ENCODE peak calls at places on chromosomes 3 and 15, in six cellular contexts. One of them, this sample, is unnamed.

GRCh38 chr3:187987919-187988318 is 166.0 kb upstream of the LPP start:
- DNase-seq in substantia nigra: no peak
- DNase-seq in activated naive CD8-positive, alpha-beta T cell treated with anti-CD3 and anti-CD28 coated beads for 36 hours: no peak
- DNase-seq in H9: no peak
- DNase-seq in thoracic aorta: no peak
- DNase-seq in SK-N-SH: no peak
- DNase-seq in this sample: no peak

GRCh38 chr3:169342652-169343051 is 320.9 kb downstream of the MECOM start:
- DNase-seq in substantia nigra: peak; percentile 13
- DNase-seq in activated naive CD8-positive, alpha-beta T cell treated with anti-CD3 and anti-CD28 coated beads for 36 hours: no peak
- DNase-seq in H9: no peak
- DNase-seq in thoracic aorta: no peak
- DNase-seq in SK-N-SH: no peak
- DNase-seq in this sample: no peak

GRCh38 chr3:60703956-60704736 is 547.1 kb downstream of the FHIT start:
- DNase-seq in substantia nigra: no peak
- DNase-seq in activated naive CD8-positive, alpha-beta T cell treated with anti-CD3 and anti-CD28 coated beads for 36 hours: no peak
- DNase-seq in H9: no peak
- DNase-seq in thoracic aorta: no peak
- DNase-seq in SK-N-SH: no peak
- DNase-seq in this sample: no peak

GRCh38 chr3:52005571-52005986 is 9.9 kb upstream of the RPL29 start:
- DNase-seq in substantia nigra: peak; percentile 19
- DNase-seq in activated naive CD8-positive, alpha-beta T cell treated with anti-CD3 and anti-CD28 coated beads for 36 hours: no peak
- DNase-seq in H9: peak; percentile 84
- DNase-seq in thoracic aorta: no peak
- DNase-seq in SK-N-SH: peak; percentile 71
- DNase-seq in this sample: peak; percentile 64

GRCh38 chr3:125126323-125126722 is 70.5 kb upstream of the HEG1 start:
- DNase-seq in substantia nigra: no peak
- DNase-seq in activated naive CD8-positive, alpha-beta T cell treated with anti-CD3 and anti-CD28 coated beads for 36 hours: no peak
- DNase-seq in H9: no peak
- DNase-seq in thoracic aorta: no peak
- DNase-seq in SK-N-SH: no peak
- DNase-seq in this sample: no peak

GRCh38 chr15:70523634-70524033 is 239.7 kb downstream of the UACA start:
- DNase-seq in substantia nigra: no peak
- DNase-seq in activated naive CD8-positive, alpha-beta T cell treated with anti-CD3 and anti-CD28 coated beads for 36 hours: no peak
- DNase-seq in H9: peak; percentile 26
- DNase-seq in thoracic aorta: no peak
- DNase-seq in SK-N-SH: no peak
- DNase-seq in this sample: peak; percentile 14

GRCh38 chr3:133452603-133453313 is 52.9 kb downstream of the BFSP2 start:
- DNase-seq in substantia nigra: no peak
- DNase-seq in activated naive CD8-positive, alpha-beta T cell treated with anti-CD3 and anti-CD28 coated beads for 36 hours: no peak
- DNase-seq in H9: no peak
- DNase-seq in thoracic aorta: no peak
- DNase-seq in SK-N-SH: no peak
- DNase-seq in this sample: no peak

GRCh38 chr3:13115616-13115910 is 42.3 kb upstream of the IQSEC1 start:
- DNase-seq in substantia nigra: no peak
- DNase-seq in activated naive CD8-positive, alpha-beta T cell treated with anti-CD3 and anti-CD28 coated beads for 36 hours: no peak
- DNase-seq in H9: no peak
- DNase-seq in thoracic aorta: no peak
- DNase-seq in SK-N-SH: no peak
- DNase-seq in this sample: peak; percentile 9

GRCh38 chr3:45564172-45564571 is 30.4 kb upstream of the LIMD1 start:
- DNase-seq in substantia nigra: no peak
- DNase-seq in activated naive CD8-positive, alpha-beta T cell treated with anti-CD3 and anti-CD28 coated beads for 36 hours: no peak
- DNase-seq in H9: no peak
- DNase-seq in thoracic aorta: no peak
- DNase-seq in SK-N-SH: no peak
- DNase-seq in this sample: no peak

GRCh38 chr3:54826255-54826691 is 101.6 kb downstream of the LRTM1 start:
- DNase-seq in substantia nigra: no peak
- DNase-seq in activated naive CD8-positive, alpha-beta T cell treated with anti-CD3 and anti-CD28 coated beads for 36 hours: no peak
- DNase-seq in H9: no peak
- DNase-seq in thoracic aorta: no peak
- DNase-seq in SK-N-SH: no peak
- DNase-seq in this sample: no peak

GRCh38 chr3:107013606-107014005 is 363.6 kb upstream of the CCDC54 start:
- DNase-seq in substantia nigra: no peak
- DNase-seq in activated naive CD8-positive, alpha-beta T cell treated with anti-CD3 and anti-CD28 coated beads for 36 hours: no peak
- DNase-seq in H9: no peak
- DNase-seq in thoracic aorta: no peak
- DNase-seq in SK-N-SH: no peak
- DNase-seq in this sample: no peak

GRCh38 chr15:94298359-94298758 is 67.0 kb downstream of the MCTP2 start:
- DNase-seq in substantia nigra: no peak
- DNase-seq in activated naive CD8-positive, alpha-beta T cell treated with anti-CD3 and anti-CD28 coated beads for 36 hours: no peak
- DNase-seq in H9: no peak
- DNase-seq in thoracic aorta: no peak
- DNase-seq in SK-N-SH: no peak
- DNase-seq in this sample: no peak

GRCh38 chr3:115021061-115021460 is 126.0 kb downstream of the ZBTB20 start:
- DNase-seq in substantia nigra: no peak
- DNase-seq in activated naive CD8-positive, alpha-beta T cell treated with anti-CD3 and anti-CD28 coated beads for 36 hours: no peak
- DNase-seq in H9: no peak
- DNase-seq in thoracic aorta: no peak
- DNase-seq in SK-N-SH: no peak
- DNase-seq in this sample: no peak

GRCh38 chr3:52453496-52454234 is at the start of gene TNNC1:
- DNase-seq in substantia nigra: no peak
- DNase-seq in activated naive CD8-positive, alpha-beta T cell treated with anti-CD3 and anti-CD28 coated beads for 36 hours: no peak
- DNase-seq in H9: peak; percentile 75
- DNase-seq in thoracic aorta: no peak
- DNase-seq in SK-N-SH: no peak
- DNase-seq in this sample: peak; percentile 77

GRCh38 chr15:69593981-69594966 is 141.7 kb downstream of the RPLP1 start:
- DNase-seq in substantia nigra: no peak
- DNase-seq in activated naive CD8-positive, alpha-beta T cell treated with anti-CD3 and anti-CD28 coated beads for 36 hours: no peak
- DNase-seq in H9: peak; percentile 26
- DNase-seq in thoracic aorta: peak; percentile 45
- DNase-seq in SK-N-SH: no peak
- DNase-seq in this sample: no peak

GRCh38 chr3:138009476-138010272 is at the start of gene CLDN18:
- DNase-seq in substantia nigra: no peak
- DNase-seq in activated naive CD8-positive, alpha-beta T cell treated with anti-CD3 and anti-CD28 coated beads for 36 hours: no peak
- DNase-seq in H9: peak; percentile 71
- DNase-seq in thoracic aorta: no peak
- DNase-seq in SK-N-SH: no peak
- DNase-seq in this sample: no peak

GRCh38 chr3:66588340-66588847 is 87.6 kb upstream of the LRIG1 start:
- DNase-seq in substantia nigra: no peak
- DNase-seq in activated naive CD8-positive, alpha-beta T cell treated with anti-CD3 and anti-CD28 coated beads for 36 hours: no peak
- DNase-seq in H9: no peak
- DNase-seq in thoracic aorta: no peak
- DNase-seq in SK-N-SH: no peak
- DNase-seq in this sample: no peak

GRCh38 chr3:141812091-141812490 is 48.9 kb downstream of the GRK7 start:
- DNase-seq in substantia nigra: no peak
- DNase-seq in activated naive CD8-positive, alpha-beta T cell treated with anti-CD3 and anti-CD28 coated beads for 36 hours: no peak
- DNase-seq in H9: no peak
- DNase-seq in thoracic aorta: no peak
- DNase-seq in SK-N-SH: no peak
- DNase-seq in this sample: no peak

GRCh38 chr3:159766563-159767185 is 222.0 kb upstream of the IL12A start:
- DNase-seq in substantia nigra: peak; percentile 30
- DNase-seq in activated naive CD8-positive, alpha-beta T cell treated with anti-CD3 and anti-CD28 coated beads for 36 hours: no peak
- DNase-seq in H9: peak; percentile 38
- DNase-seq in thoracic aorta: no peak
- DNase-seq in SK-N-SH: peak; percentile 64
- DNase-seq in this sample: no peak

GRCh38 chr3:54366839-54367238 is 244.5 kb downstream of the CACNA2D3 start:
- DNase-seq in substantia nigra: no peak
- DNase-seq in activated naive CD8-positive, alpha-beta T cell treated with anti-CD3 and anti-CD28 coated beads for 36 hours: no peak
- DNase-seq in H9: no peak
- DNase-seq in thoracic aorta: no peak
- DNase-seq in SK-N-SH: no peak
- DNase-seq in this sample: no peak

GRCh38 chr3:134846943-134847342 is 51.9 kb downstream of the EPHB1 start:
- DNase-seq in substantia nigra: no peak
- DNase-seq in activated naive CD8-positive, alpha-beta T cell treated with anti-CD3 and anti-CD28 coated beads for 36 hours: no peak
- DNase-seq in H9: peak; percentile 36
- DNase-seq in thoracic aorta: no peak
- DNase-seq in SK-N-SH: no peak
- DNase-seq in this sample: no peak

GRCh38 chr3:118863731-118864322 is 170.8 kb downstream of the IGSF11 start:
- DNase-seq in substantia nigra: no peak
- DNase-seq in activated naive CD8-positive, alpha-beta T cell treated with anti-CD3 and anti-CD28 coated beads for 36 hours: peak; percentile 6
- DNase-seq in H9: peak; percentile 71
- DNase-seq in thoracic aorta: no peak
- DNase-seq in SK-N-SH: no peak
- DNase-seq in this sample: no peak

GRCh38 chr3:113231827-113232253 is 20.5 kb downstream of the BOC start:
- DNase-seq in substantia nigra: no peak
- DNase-seq in activated naive CD8-positive, alpha-beta T cell treated with anti-CD3 and anti-CD28 coated beads for 36 hours: no peak
- DNase-seq in H9: peak; percentile 47
- DNase-seq in thoracic aorta: no peak
- DNase-seq in SK-N-SH: no peak
- DNase-seq in this sample: no peak

GRCh38 chr15:89828324-89829145 is 13.9 kb upstream of the ANPEP start:
- DNase-seq in substantia nigra: no peak
- DNase-seq in activated naive CD8-positive, alpha-beta T cell treated with anti-CD3 and anti-CD28 coated beads for 36 hours: no peak
- DNase-seq in H9: no peak
- DNase-seq in thoracic aorta: no peak
- DNase-seq in SK-N-SH: no peak
- DNase-seq in this sample: peak; percentile 80

GRCh38 chr3:153601422-153601853 is 439.4 kb downstream of the RAP2B start:
- DNase-seq in substantia nigra: no peak
- DNase-seq in activated naive CD8-positive, alpha-beta T cell treated with anti-CD3 and anti-CD28 coated beads for 36 hours: no peak
- DNase-seq in H9: no peak
- DNase-seq in thoracic aorta: no peak
- DNase-seq in SK-N-SH: no peak
- DNase-seq in this sample: no peak

GRCh38 chr15:51924146-51925068 is 47.2 kb downstream of the LEO1 start:
- DNase-seq in substantia nigra: no peak
- DNase-seq in activated naive CD8-positive, alpha-beta T cell treated with anti-CD3 and anti-CD28 coated beads for 36 hours: no peak
- DNase-seq in H9: peak; percentile 57
- DNase-seq in thoracic aorta: no peak
- DNase-seq in SK-N-SH: no peak
- DNase-seq in this sample: no peak

GRCh38 chr3:56783644-56784451 is 17.9 kb downstream of the ARHGEF3 start:
- DNase-seq in substantia nigra: peak; percentile 38
- DNase-seq in activated naive CD8-positive, alpha-beta T cell treated with anti-CD3 and anti-CD28 coated beads for 36 hours: peak; percentile 73
- DNase-seq in H9: no peak
- DNase-seq in thoracic aorta: no peak
- DNase-seq in SK-N-SH: no peak
- DNase-seq in this sample: no peak

GRCh38 chr3:16151109-16151508 is 23.4 kb upstream of the GALNT15 start:
- DNase-seq in substantia nigra: peak; percentile 34
- DNase-seq in activated naive CD8-positive, alpha-beta T cell treated with anti-CD3 and anti-CD28 coated beads for 36 hours: no peak
- DNase-seq in H9: no peak
- DNase-seq in thoracic aorta: no peak
- DNase-seq in SK-N-SH: no peak
- DNase-seq in this sample: peak; percentile 84

GRCh38 chr3:68832680-68833079 is 99.7 kb downstream of the TAFA4 start:
- DNase-seq in substantia nigra: no peak
- DNase-seq in activated naive CD8-positive, alpha-beta T cell treated with anti-CD3 and anti-CD28 coated beads for 36 hours: no peak
- DNase-seq in H9: no peak
- DNase-seq in thoracic aorta: no peak
- DNase-seq in SK-N-SH: no peak
- DNase-seq in this sample: no peak

GRCh38 chr3:19250959-19251610 is 102.8 kb downstream of the KCNH8 start:
- DNase-seq in substantia nigra: peak; percentile 25
- DNase-seq in activated naive CD8-positive, alpha-beta T cell treated with anti-CD3 and anti-CD28 coated beads for 36 hours: no peak
- DNase-seq in H9: no peak
- DNase-seq in thoracic aorta: no peak
- DNase-seq in SK-N-SH: no peak
- DNase-seq in this sample: no peak

GRCh38 chr3:161222662-161223061 is 1.6 kb downstream of the NMD3 start:
- DNase-seq in substantia nigra: no peak
- DNase-seq in activated naive CD8-positive, alpha-beta T cell treated with anti-CD3 and anti-CD28 coated beads for 36 hours: no peak
- DNase-seq in H9: no peak
- DNase-seq in thoracic aorta: no peak
- DNase-seq in SK-N-SH: no peak
- DNase-seq in this sample: no peak

GRCh38 chr3:78268716-78269668 is 1229.1 kb downstream of the ROBO2 start:
- DNase-seq in substantia nigra: no peak
- DNase-seq in activated naive CD8-positive, alpha-beta T cell treated with anti-CD3 and anti-CD28 coated beads for 36 hours: no peak
- DNase-seq in H9: no peak
- DNase-seq in thoracic aorta: no peak
- DNase-seq in SK-N-SH: no peak
- DNase-seq in this sample: no peak

GRCh38 chr3:12005951-12006625 is 1.9 kb downstream of the SYN2 start:
- DNase-seq in substantia nigra: no peak
- DNase-seq in activated naive CD8-positive, alpha-beta T cell treated with anti-CD3 and anti-CD28 coated beads for 36 hours: no peak
- DNase-seq in H9: peak; percentile 30
- DNase-seq in thoracic aorta: no peak
- DNase-seq in SK-N-SH: peak; percentile 62
- DNase-seq in this sample: no peak

GRCh38 chr15:27808182-27808581 is 290.9 kb downstream of the OCA2 start:
- DNase-seq in substantia nigra: no peak
- DNase-seq in activated naive CD8-positive, alpha-beta T cell treated with anti-CD3 and anti-CD28 coated beads for 36 hours: no peak
- DNase-seq in H9: no peak
- DNase-seq in thoracic aorta: no peak
- DNase-seq in SK-N-SH: no peak
- DNase-seq in this sample: no peak

GRCh38 chr15:97684249-97684648 is 276.3 kb upstream of the ARRDC4 start:
- DNase-seq in substantia nigra: no peak
- DNase-seq in activated naive CD8-positive, alpha-beta T cell treated with anti-CD3 and anti-CD28 coated beads for 36 hours: no peak
- DNase-seq in H9: no peak
- DNase-seq in thoracic aorta: no peak
- DNase-seq in SK-N-SH: no peak
- DNase-seq in this sample: no peak

GRCh38 chr15:50907866-50908208 is 646 bp upstream of the AP4E1 start:
- DNase-seq in substantia nigra: peak; percentile 43
- DNase-seq in activated naive CD8-positive, alpha-beta T cell treated with anti-CD3 and anti-CD28 coated beads for 36 hours: peak; percentile 54
- DNase-seq in H9: peak; percentile 53
- DNase-seq in thoracic aorta: no peak
- DNase-seq in SK-N-SH: no peak
- DNase-seq in this sample: no peak

GRCh38 chr3:109241459-109241858 is 74.9 kb downstream of the DPPA2 start:
- DNase-seq in substantia nigra: no peak
- DNase-seq in activated naive CD8-positive, alpha-beta T cell treated with anti-CD3 and anti-CD28 coated beads for 36 hours: no peak
- DNase-seq in H9: no peak
- DNase-seq in thoracic aorta: no peak
- DNase-seq in SK-N-SH: no peak
- DNase-seq in this sample: no peak

GRCh38 chr3:195905970-195906864 is 2.1 kb downstream of the TNK2 start:
- DNase-seq in substantia nigra: no peak
- DNase-seq in activated naive CD8-positive, alpha-beta T cell treated with anti-CD3 and anti-CD28 coated beads for 36 hours: no peak
- DNase-seq in H9: no peak
- DNase-seq in thoracic aorta: no peak
- DNase-seq in SK-N-SH: no peak
- DNase-seq in this sample: no peak